ENCODE peak calls at places on chromosome 15, in six cellular contexts. One of them, this sample, is unnamed.
A peak's percentile ranks its signal among the peaks of the same experiment; 100 is the strongest.

GRCh38 chr15:45522931-45523331 is 376 bp upstream of the SLC30A4 start:
- DNase-seq in H1: no peak
- DNase-seq in HepG2: no peak
- DNase-seq in K562: no peak
- DNase-seq in GM12892: no peak
- DNase-seq in GM12878: no peak
- DNase-seq in this sample: no peak

GRCh38 chr15:101198820-101199219 is 53.0 kb downstream of the CHSY1 start:
- DNase-seq in H1: no peak
- DNase-seq in HepG2: no peak
- DNase-seq in K562: no peak
- DNase-seq in GM12892: no peak
- DNase-seq in GM12878: no peak
- DNase-seq in this sample: no peak

GRCh38 chr15:60840703-60841411 is 361.9 kb upstream of the ICE2 start:
- DNase-seq in H1: no peak
- DNase-seq in HepG2: no peak
- DNase-seq in K562: no peak
- DNase-seq in GM12892: no peak
- DNase-seq in GM12878: no peak
- DNase-seq in this sample: no peak

GRCh38 chr15:87755226-87755625 is 501.3 kb downstream of the NTRK3 start:
- DNase-seq in H1: no peak
- DNase-seq in HepG2: no peak
- DNase-seq in K562: no peak
- DNase-seq in GM12892: no peak
- DNase-seq in GM12878: no peak
- DNase-seq in this sample: no peak

GRCh38 chr15:59594493-59594942 is 17.1 kb upstream of the GCNT3 start:
- DNase-seq in H1: no peak
- DNase-seq in HepG2: peak; percentile 84
- DNase-seq in K562: no peak
- DNase-seq in GM12892: no peak
- DNase-seq in GM12878: no peak
- DNase-seq in this sample: no peak

GRCh38 chr15:45386974-45387373 is 8.6 kb upstream of the GATM start:
- DNase-seq in H1: no peak
- DNase-seq in HepG2: no peak
- DNase-seq in K562: no peak
- DNase-seq in GM12892: no peak
- DNase-seq in GM12878: no peak
- DNase-seq in this sample: no peak

GRCh38 chr15:63498815-63499549 is 5.4 kb upstream of the USP3 start:
- DNase-seq in H1: no peak
- DNase-seq in HepG2: no peak
- DNase-seq in K562: no peak
- DNase-seq in GM12892: no peak
- DNase-seq in GM12878: no peak
- DNase-seq in this sample: no peak

GRCh38 chr15:100759698-100760356 is 119.8 kb upstream of the ALDH1A3 start:
- DNase-seq in H1: no peak
- DNase-seq in HepG2: peak; percentile 22
- DNase-seq in K562: no peak
- DNase-seq in GM12892: no peak
- DNase-seq in GM12878: no peak
- DNase-seq in this sample: no peak

GRCh38 chr15:48012191-48012590 is 108.6 kb upstream of the SLC24A5 start:
- DNase-seq in H1: no peak
- DNase-seq in HepG2: no peak
- DNase-seq in K562: no peak
- DNase-seq in GM12892: no peak
- DNase-seq in GM12878: no peak
- DNase-seq in this sample: no peak

GRCh38 chr15:57237676-57238075 is 138.6 kb upstream of the CGNL1 start:
- DNase-seq in H1: no peak
- DNase-seq in HepG2: no peak
- DNase-seq in K562: no peak
- DNase-seq in GM12892: no peak
- DNase-seq in GM12878: no peak
- DNase-seq in this sample: no peak

GRCh38 chr15:45634442-45635190 is at the start of gene SQOR:
- DNase-seq in H1: peak; percentile 74
- DNase-seq in HepG2: peak; percentile 68
- DNase-seq in K562: no peak
- DNase-seq in GM12892: peak; percentile 58
- DNase-seq in GM12878: peak; percentile 59
- DNase-seq in this sample: peak; percentile 50

GRCh38 chr15:39851505-39852082 is 68.5 kb downstream of the GPR176 start:
- DNase-seq in H1: no peak
- DNase-seq in HepG2: no peak
- DNase-seq in K562: no peak
- DNase-seq in GM12892: no peak
- DNase-seq in GM12878: no peak
- DNase-seq in this sample: no peak

GRCh38 chr15:38189651-38190280 is 62.9 kb upstream of the SPRED1 start:
- DNase-seq in H1: no peak
- DNase-seq in HepG2: no peak
- DNase-seq in K562: no peak
- DNase-seq in GM12892: no peak
- DNase-seq in GM12878: no peak
- DNase-seq in this sample: no peak

GRCh38 chr15:28106294-28107110 is 7.4 kb upstream of the OCA2 start:
- DNase-seq in H1: no peak
- DNase-seq in HepG2: no peak
- DNase-seq in K562: no peak
- DNase-seq in GM12892: no peak
- DNase-seq in GM12878: no peak
- DNase-seq in this sample: peak; percentile 47
- TF ChIP-seq TAF1 in H1: no peak
- TF ChIP-seq TAF1 in HepG2: no peak
- TF ChIP-seq TAF1 in K562: no peak
- TF ChIP-seq TAF1 in GM12892: no peak
- TF ChIP-seq TAF1 in GM12878: no peak
- TF ChIP-seq TAF1 in this sample: no peak

GRCh38 chr15:64911317-64912186 is at the start of gene ANKDD1A:
- DNase-seq in H1: peak; percentile 90
- DNase-seq in HepG2: no peak
- DNase-seq in K562: peak; percentile 72
- DNase-seq in GM12892: peak; percentile 90
- DNase-seq in GM12878: no peak
- DNase-seq in this sample: peak; percentile 80
- TF ChIP-seq POLR2A in H1: no peak
- TF ChIP-seq POLR2A in HepG2: no peak
- TF ChIP-seq POLR2A in K562: no peak
- TF ChIP-seq POLR2A in GM12892: no peak
- TF ChIP-seq POLR2A in GM12878: peak; percentile 48
- TF ChIP-seq POLR2A in this sample: no peak

GRCh38 chr15:24954783-24955548 is at the start of the genes SNRPN and SNURF:
- DNase-seq in H1: peak; percentile 78
- DNase-seq in HepG2: peak; percentile 30
- DNase-seq in K562: no peak
- DNase-seq in GM12892: peak; percentile 25
- DNase-seq in GM12878: peak; percentile 11
- DNase-seq in this sample: peak; percentile 27

GRCh38 chr15:24961967-24962366 is 7.2 kb downstream of the SNRPN start:
- DNase-seq in H1: no peak
- DNase-seq in HepG2: no peak
- DNase-seq in K562: no peak
- DNase-seq in GM12892: no peak
- DNase-seq in GM12878: no peak
- DNase-seq in this sample: no peak

GRCh38 chr15:24955549-24955929 is 752 bp downstream of the SNRPN start:
- DNase-seq in H1: peak; percentile 40
- DNase-seq in HepG2: no peak
- DNase-seq in K562: no peak
- DNase-seq in GM12892: peak; percentile 5
- DNase-seq in GM12878: no peak
- DNase-seq in this sample: no peak

GRCh38 chr15:24957691-24958090 is 2.9 kb downstream of the SNRPN start:
- DNase-seq in H1: no peak
- DNase-seq in HepG2: no peak
- DNase-seq in K562: no peak
- DNase-seq in GM12892: no peak
- DNase-seq in GM12878: no peak
- DNase-seq in this sample: no peak

GRCh38 chr15:24956131-24956838 is 1.5 kb downstream of the SNRPN start:
- DNase-seq in H1: peak; percentile 68
- DNase-seq in HepG2: peak; percentile 59
- DNase-seq in K562: no peak
- DNase-seq in GM12892: peak; percentile 29
- DNase-seq in GM12878: peak; percentile 57
- DNase-seq in this sample: peak; percentile 30
- TF ChIP-seq TAF1 in H1: peak; percentile 90
- TF ChIP-seq TAF1 in HepG2: no peak
- TF ChIP-seq TAF1 in K562: no peak
- TF ChIP-seq TAF1 in GM12892: no peak
- TF ChIP-seq TAF1 in GM12878: peak; percentile 43
- TF ChIP-seq TAF1 in this sample: no peak

GRCh38 chr15:31360843-31361763 is 34.5 kb downstream of the KLF13 start:
- DNase-seq in H1: no peak
- DNase-seq in HepG2: no peak
- DNase-seq in K562: no peak
- DNase-seq in GM12892: peak; percentile 75
- DNase-seq in GM12878: no peak
- DNase-seq in this sample: peak; percentile 72
- TF ChIP-seq POLR2A in H1: no peak
- TF ChIP-seq POLR2A in HepG2: no peak
- TF ChIP-seq POLR2A in K562: no peak
- TF ChIP-seq POLR2A in GM12892: peak; percentile 38
- TF ChIP-seq POLR2A in GM12878: peak; percentile 54
- TF ChIP-seq POLR2A in this sample: no peak

GRCh38 chr15:77373441-77373840 is 46.5 kb downstream of the PEAK1 start:
- DNase-seq in H1: no peak
- DNase-seq in HepG2: no peak
- DNase-seq in K562: no peak
- DNase-seq in GM12892: no peak
- DNase-seq in GM12878: no peak
- DNase-seq in this sample: no peak

GRCh38 chr15:77369168-77369567 is 50.7 kb downstream of the PEAK1 start:
- DNase-seq in H1: no peak
- DNase-seq in HepG2: no peak
- DNase-seq in K562: no peak
- DNase-seq in GM12892: no peak
- DNase-seq in GM12878: no peak
- DNase-seq in this sample: no peak

GRCh38 chr15:77375133-77375532 is 44.8 kb downstream of the PEAK1 start:
- DNase-seq in H1: no peak
- DNase-seq in HepG2: no peak
- DNase-seq in K562: no peak
- DNase-seq in GM12892: no peak
- DNase-seq in GM12878: no peak
- DNase-seq in this sample: no peak

GRCh38 chr15:77370580-77370979 is 49.3 kb downstream of the PEAK1 start:
- DNase-seq in H1: no peak
- DNase-seq in HepG2: no peak
- DNase-seq in K562: no peak
- DNase-seq in GM12892: no peak
- DNase-seq in GM12878: no peak
- DNase-seq in this sample: no peak

DNA sequence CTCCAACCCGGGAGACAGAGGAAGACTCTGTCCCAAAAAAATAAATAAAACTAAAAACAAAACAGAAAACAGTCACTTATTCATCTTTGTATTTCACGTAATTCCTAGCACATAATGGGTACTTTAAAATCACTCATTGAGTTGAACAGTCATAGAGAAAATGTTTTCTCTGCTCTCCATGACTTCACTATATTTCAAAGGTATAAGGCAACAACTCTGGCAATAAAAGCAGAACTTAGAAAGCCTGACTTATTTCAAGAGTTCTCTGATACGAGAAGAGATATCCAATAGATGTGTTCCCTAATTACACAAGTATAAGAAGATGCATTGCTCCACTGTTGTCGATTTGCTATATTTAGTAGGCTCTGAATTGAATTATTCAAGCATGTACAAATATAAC is 48.1 kb downstream of the PEAK1 start:
- DNase-seq in H1: no peak
- DNase-seq in HepG2: no peak
- DNase-seq in K562: no peak
- DNase-seq in GM12892: no peak
- DNase-seq in GM12878: peak; percentile 4
- DNase-seq in this sample: no peak
- TF ChIP-seq TAF1 in H1: no peak
- TF ChIP-seq TAF1 in HepG2: no peak
- TF ChIP-seq TAF1 in K562: no peak
- TF ChIP-seq TAF1 in GM12892: no peak
- TF ChIP-seq TAF1 in GM12878: no peak
- TF ChIP-seq TAF1 in this sample: no peak